ENCODE peak calls at places on chromosomes 6 and 20, in ten cellular contexts. One of them, this sample, is unnamed.
A peak's percentile ranks its signal among the peaks of the same experiment; 100 is the strongest.

GRCh38 chr20:57531986-57532566 is 7.1 kb upstream of the CTCFL start:
- DNase-seq in glutamatergic neuron: no peak
- DNase-seq in astrocyte of the spinal cord: no peak
- DNase-seq in sciatic nerve: no peak
- DNase-seq in ACHN: no peak
- DNase-seq in B cell: no peak
- DNase-seq in left ventricle myocardium superior: no peak
- DNase-seq in erythroblast: no peak
- DNase-seq in activated CD8-positive, alpha-beta T cell treated with anti-CD3 and anti-CD28 coated beads, Interleukin-2, amount 10 ng/mL, durations not matched to agents 7 days and 5 days: no peak
- DNase-seq in T1000: no peak
- DNase-seq in this sample: no peak

GRCh38 chr20:47296950-47297349 is 59.5 kb downstream of the ZMYND8 start:
- DNase-seq in glutamatergic neuron: no peak
- DNase-seq in astrocyte of the spinal cord: no peak
- DNase-seq in sciatic nerve: peak; percentile 45
- DNase-seq in ACHN: no peak
- DNase-seq in B cell: no peak
- DNase-seq in left ventricle myocardium superior: peak; percentile 49
- DNase-seq in erythroblast: peak; percentile 31
- DNase-seq in activated CD8-positive, alpha-beta T cell treated with anti-CD3 and anti-CD28 coated beads, Interleukin-2, amount 10 ng/mL, durations not matched to agents 7 days and 5 days: no peak
- DNase-seq in T1000: no peak
- DNase-seq in this sample: no peak

GRCh38 chr6:13044390-13044789 is 283.9 kb downstream of the TBC1D7 start:
- DNase-seq in glutamatergic neuron: no peak
- DNase-seq in astrocyte of the spinal cord: peak; percentile 15
- DNase-seq in sciatic nerve: no peak
- DNase-seq in ACHN: no peak
- DNase-seq in B cell: no peak
- DNase-seq in left ventricle myocardium superior: no peak
- DNase-seq in erythroblast: peak; percentile 7
- DNase-seq in activated CD8-positive, alpha-beta T cell treated with anti-CD3 and anti-CD28 coated beads, Interleukin-2, amount 10 ng/mL, durations not matched to agents 7 days and 5 days: no peak
- DNase-seq in T1000: no peak
- DNase-seq in this sample: no peak

GRCh38 chr20:32970115-32970972 is 33.9 kb downstream of the SUN5 start:
- DNase-seq in glutamatergic neuron: no peak
- DNase-seq in astrocyte of the spinal cord: no peak
- DNase-seq in sciatic nerve: peak; percentile 32
- DNase-seq in ACHN: no peak
- DNase-seq in B cell: no peak
- DNase-seq in left ventricle myocardium superior: no peak
- DNase-seq in erythroblast: no peak
- DNase-seq in activated CD8-positive, alpha-beta T cell treated with anti-CD3 and anti-CD28 coated beads, Interleukin-2, amount 10 ng/mL, durations not matched to agents 7 days and 5 days: peak; percentile 19
- DNase-seq in T1000: no peak
- DNase-seq in this sample: no peak

GRCh38 chr20:35842361-35842760 is 70.5 kb downstream of the PHF20 start:
- DNase-seq in glutamatergic neuron: no peak
- DNase-seq in astrocyte of the spinal cord: no peak
- DNase-seq in sciatic nerve: no peak
- DNase-seq in ACHN: no peak
- DNase-seq in B cell: no peak
- DNase-seq in left ventricle myocardium superior: no peak
- DNase-seq in erythroblast: no peak
- DNase-seq in activated CD8-positive, alpha-beta T cell treated with anti-CD3 and anti-CD28 coated beads, Interleukin-2, amount 10 ng/mL, durations not matched to agents 7 days and 5 days: no peak
- DNase-seq in T1000: no peak
- DNase-seq in this sample: no peak

GRCh38 chr20:16709017-16709416 is 20.8 kb upstream of the SNRPB2 start:
- DNase-seq in glutamatergic neuron: no peak
- DNase-seq in astrocyte of the spinal cord: no peak
- DNase-seq in sciatic nerve: no peak
- DNase-seq in ACHN: no peak
- DNase-seq in B cell: no peak
- DNase-seq in left ventricle myocardium superior: no peak
- DNase-seq in erythroblast: no peak
- DNase-seq in activated CD8-positive, alpha-beta T cell treated with anti-CD3 and anti-CD28 coated beads, Interleukin-2, amount 10 ng/mL, durations not matched to agents 7 days and 5 days: peak; percentile 73
- DNase-seq in T1000: no peak
- DNase-seq in this sample: no peak

GRCh38 chr6:107594736-107595135 is 104.8 kb downstream of the SOBP start:
- DNase-seq in glutamatergic neuron: no peak
- DNase-seq in astrocyte of the spinal cord: no peak
- DNase-seq in sciatic nerve: no peak
- DNase-seq in ACHN: no peak
- DNase-seq in B cell: no peak
- DNase-seq in left ventricle myocardium superior: no peak
- DNase-seq in erythroblast: no peak
- DNase-seq in activated CD8-positive, alpha-beta T cell treated with anti-CD3 and anti-CD28 coated beads, Interleukin-2, amount 10 ng/mL, durations not matched to agents 7 days and 5 days: no peak
- DNase-seq in T1000: no peak
- DNase-seq in this sample: no peak

GRCh38 chr20:17849901-17850673 is 118.5 kb downstream of the SNX5 start:
- DNase-seq in glutamatergic neuron: no peak
- DNase-seq in astrocyte of the spinal cord: peak; percentile 97
- DNase-seq in sciatic nerve: peak; percentile 62
- DNase-seq in ACHN: peak; percentile 10
- DNase-seq in B cell: no peak
- DNase-seq in left ventricle myocardium superior: peak; percentile 80
- DNase-seq in erythroblast: no peak
- DNase-seq in activated CD8-positive, alpha-beta T cell treated with anti-CD3 and anti-CD28 coated beads, Interleukin-2, amount 10 ng/mL, durations not matched to agents 7 days and 5 days: no peak
- DNase-seq in T1000: peak; percentile 82
- DNase-seq in this sample: no peak

GRCh38 chr20:61670274-61670673 is 395.4 kb downstream of the TAF4 start:
- DNase-seq in glutamatergic neuron: no peak
- DNase-seq in astrocyte of the spinal cord: no peak
- DNase-seq in sciatic nerve: no peak
- DNase-seq in ACHN: no peak
- DNase-seq in B cell: no peak
- DNase-seq in left ventricle myocardium superior: no peak
- DNase-seq in erythroblast: no peak
- DNase-seq in activated CD8-positive, alpha-beta T cell treated with anti-CD3 and anti-CD28 coated beads, Interleukin-2, amount 10 ng/mL, durations not matched to agents 7 days and 5 days: no peak
- DNase-seq in T1000: no peak
- DNase-seq in this sample: no peak

GRCh38 chr6:39426057-39426592 is 103.6 kb upstream of the KCNK16 start:
- DNase-seq in glutamatergic neuron: no peak
- DNase-seq in astrocyte of the spinal cord: peak; percentile 83
- DNase-seq in sciatic nerve: no peak
- DNase-seq in ACHN: no peak
- DNase-seq in B cell: no peak
- DNase-seq in left ventricle myocardium superior: no peak
- DNase-seq in erythroblast: no peak
- DNase-seq in activated CD8-positive, alpha-beta T cell treated with anti-CD3 and anti-CD28 coated beads, Interleukin-2, amount 10 ng/mL, durations not matched to agents 7 days and 5 days: no peak
- DNase-seq in T1000: peak; percentile 38
- DNase-seq in this sample: no peak

This sample was measured in NCI-H1930.